ENCODE peak calls at places on chromosome 1, in six cellular contexts. One of them, this sample, is unnamed.

GRCh38 chr1:16162163-16162822 is 6.4 kb upstream of the EPHA2 start:
- DNase-seq in left ventricle myocardium inferior: no peak
- DNase-seq in GM12865: no peak
- DNase-seq in AG09309: no peak
- DNase-seq in ovary: no peak
- DNase-seq in psoas muscle: no peak
- DNase-seq in this sample: no peak

GRCh38 chr1:7063981-7064380 is 278.7 kb downstream of the CAMTA1 start:
- DNase-seq in left ventricle myocardium inferior: no peak
- DNase-seq in GM12865: no peak
- DNase-seq in AG09309: no peak
- DNase-seq in ovary: no peak
- DNase-seq in psoas muscle: no peak
- DNase-seq in this sample: no peak

GRCh38 chr1:15168479-15168878 is 14.9 kb downstream of the TMEM51 start:
- DNase-seq in left ventricle myocardium inferior: no peak
- DNase-seq in GM12865: peak
- DNase-seq in AG09309: peak
- DNase-seq in ovary: no peak
- DNase-seq in psoas muscle: no peak
- DNase-seq in this sample: peak

GRCh38 chr1:166914111-166914510 is 38.0 kb upstream of the TADA1 start:
- DNase-seq in left ventricle myocardium inferior: no peak
- DNase-seq in GM12865: no peak
- DNase-seq in AG09309: no peak
- DNase-seq in ovary: no peak
- DNase-seq in psoas muscle: no peak
- DNase-seq in this sample: no peak

GRCh38 chr1:56310945-56311344 is 268.4 kb downstream of the PLPP3 start:
- DNase-seq in left ventricle myocardium inferior: no peak
- DNase-seq in GM12865: no peak
- DNase-seq in AG09309: no peak
- DNase-seq in ovary: no peak
- DNase-seq in psoas muscle: no peak
- DNase-seq in this sample: no peak

GRCh38 chr1:25877155-25877554 is 1.6 kb upstream of the PAQR7 start:
- DNase-seq in left ventricle myocardium inferior: no peak
- DNase-seq in GM12865: no peak
- DNase-seq in AG09309: no peak
- DNase-seq in ovary: peak
- DNase-seq in psoas muscle: no peak
- DNase-seq in this sample: no peak

GRCh38 chr1:216826629-216827028 is 103.4 kb upstream of the ESRRG start:
- DNase-seq in left ventricle myocardium inferior: no peak
- DNase-seq in GM12865: no peak
- DNase-seq in AG09309: no peak
- DNase-seq in ovary: no peak
- DNase-seq in psoas muscle: no peak
- DNase-seq in this sample: no peak

GRCh38 chr1:41006942-41007865 is 14.3 kb downstream of the SLFNL1 start:
- DNase-seq in left ventricle myocardium inferior: no peak
- DNase-seq in GM12865: no peak
- DNase-seq in AG09309: peak
- DNase-seq in ovary: no peak
- DNase-seq in psoas muscle: no peak
- DNase-seq in this sample: no peak

GRCh38 chr1:158087320-158087927 is 93.3 kb upstream of the CD1D start:
- DNase-seq in left ventricle myocardium inferior: peak
- DNase-seq in GM12865: peak
- DNase-seq in AG09309: peak
- DNase-seq in ovary: peak
- DNase-seq in psoas muscle: peak
- DNase-seq in this sample: peak

GRCh38 chr1:248924696-248925532 is 18.9 kb downstream of the PGBD2 start:
- DNase-seq in left ventricle myocardium inferior: no peak
- DNase-seq in GM12865: peak
- DNase-seq in AG09309: no peak
- DNase-seq in ovary: no peak
- DNase-seq in psoas muscle: no peak
- DNase-seq in this sample: peak

DNA sequence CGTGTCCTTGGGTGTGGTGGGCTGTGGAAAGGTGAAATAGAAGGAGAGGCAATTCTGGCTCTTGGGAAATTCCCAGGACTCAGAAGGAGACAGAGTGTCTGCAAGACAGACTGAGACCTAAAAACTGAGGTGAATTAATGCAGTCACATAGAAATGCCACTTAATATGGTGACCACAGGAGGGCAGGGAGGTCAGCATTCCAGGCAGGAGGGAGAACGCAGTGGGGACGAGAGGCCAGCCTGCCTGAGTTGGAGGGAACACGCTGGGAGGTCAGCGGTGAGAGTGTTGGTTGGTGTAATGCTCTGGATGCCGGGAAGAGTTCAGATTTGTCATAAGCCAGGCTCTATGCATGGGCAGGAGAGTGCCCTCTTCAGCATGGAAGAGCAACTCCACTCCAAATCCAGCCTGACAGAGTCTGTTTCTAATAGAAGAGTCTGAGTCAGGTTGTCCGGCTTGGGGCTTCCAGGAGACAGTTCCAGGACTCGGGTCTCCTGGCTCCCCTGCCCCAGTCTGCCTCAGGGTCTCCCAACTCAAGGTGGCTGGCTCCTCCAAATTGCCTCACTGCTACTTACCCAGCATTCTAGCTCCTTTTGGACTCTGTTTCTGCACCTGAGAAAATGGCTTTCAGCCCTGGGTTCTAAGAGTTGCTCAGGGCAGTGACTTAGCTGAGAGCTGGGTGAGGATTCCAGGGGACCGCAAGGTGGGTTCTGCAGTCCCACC is 5.7 kb upstream of the IGFN1 start:
- DNase-seq in left ventricle myocardium inferior: no peak
- DNase-seq in GM12865: peak
- DNase-seq in AG09309: peak
- DNase-seq in ovary: no peak
- DNase-seq in psoas muscle: peak
- DNase-seq in this sample: peak
- TF ChIP-seq CTCF in left ventricle myocardium inferior: peak
- TF ChIP-seq CTCF in GM12865: peak
- TF ChIP-seq CTCF in AG09309: peak
- TF ChIP-seq CTCF in ovary: no peak
- TF ChIP-seq CTCF in psoas muscle: peak
- TF ChIP-seq CTCF in this sample: peak

GRCh38 chr1:2389644-2390043 is 1.7 kb downstream of the MORN1 start:
- DNase-seq in left ventricle myocardium inferior: no peak
- DNase-seq in GM12865: no peak
- DNase-seq in AG09309: no peak
- DNase-seq in ovary: peak
- DNase-seq in psoas muscle: no peak
- DNase-seq in this sample: no peak
- TF ChIP-seq CTCF in left ventricle myocardium inferior: no peak
- TF ChIP-seq CTCF in GM12865: no peak
- TF ChIP-seq CTCF in AG09309: no peak
- TF ChIP-seq CTCF in ovary: no peak
- TF ChIP-seq CTCF in psoas muscle: no peak
- TF ChIP-seq CTCF in this sample: no peak

GRCh38 chr1:21291184-21291583 is 921 bp upstream of the ECE1 start:
- DNase-seq in left ventricle myocardium inferior: no peak
- DNase-seq in GM12865: no peak
- DNase-seq in AG09309: no peak
- DNase-seq in ovary: no peak
- DNase-seq in psoas muscle: no peak
- DNase-seq in this sample: no peak
- TF ChIP-seq CTCF in left ventricle myocardium inferior: no peak
- TF ChIP-seq CTCF in GM12865: no peak
- TF ChIP-seq CTCF in AG09309: no peak
- TF ChIP-seq CTCF in ovary: no peak
- TF ChIP-seq CTCF in psoas muscle: no peak
- TF ChIP-seq CTCF in this sample: no peak

GRCh38 chr1:213564215-213564659 is 423.5 kb upstream of the PROX1 start:
- DNase-seq in left ventricle myocardium inferior: no peak
- DNase-seq in GM12865: no peak
- DNase-seq in AG09309: no peak
- DNase-seq in ovary: no peak
- DNase-seq in psoas muscle: no peak
- DNase-seq in this sample: peak
- TF ChIP-seq CTCF in left ventricle myocardium inferior: peak
- TF ChIP-seq CTCF in GM12865: peak
- TF ChIP-seq CTCF in AG09309: no peak
- TF ChIP-seq CTCF in ovary: no peak
- TF ChIP-seq CTCF in psoas muscle: peak
- TF ChIP-seq CTCF in this sample: peak

GRCh38 chr1:109657970-109658369 is 2.1 kb downstream of the GSTM4 start:
- DNase-seq in left ventricle myocardium inferior: no peak
- DNase-seq in GM12865: no peak
- DNase-seq in AG09309: no peak
- DNase-seq in ovary: no peak
- DNase-seq in psoas muscle: no peak
- DNase-seq in this sample: no peak

GRCh38 chr1:109653286-109653685 is 2.6 kb upstream of the GSTM4 start:
- DNase-seq in left ventricle myocardium inferior: no peak
- DNase-seq in GM12865: no peak
- DNase-seq in AG09309: no peak
- DNase-seq in ovary: no peak
- DNase-seq in psoas muscle: no peak
- DNase-seq in this sample: no peak

GRCh38 chr1:109654519-109654918 is 1.4 kb upstream of the GSTM4 start:
- DNase-seq in left ventricle myocardium inferior: no peak
- DNase-seq in GM12865: no peak
- DNase-seq in AG09309: no peak
- DNase-seq in ovary: no peak
- DNase-seq in psoas muscle: no peak
- DNase-seq in this sample: no peak

GRCh38 chr1:109657395-109657794 is 1.5 kb downstream of the GSTM4 start:
- DNase-seq in left ventricle myocardium inferior: no peak
- DNase-seq in GM12865: no peak
- DNase-seq in AG09309: no peak
- DNase-seq in ovary: no peak
- DNase-seq in psoas muscle: no peak
- DNase-seq in this sample: no peak

GRCh38 chr1:109655624-109656519 is at the start of gene GSTM4:
- DNase-seq in left ventricle myocardium inferior: peak
- DNase-seq in GM12865: peak
- DNase-seq in AG09309: no peak
- DNase-seq in ovary: peak
- DNase-seq in psoas muscle: peak
- DNase-seq in this sample: peak
- TF ChIP-seq CTCF in left ventricle myocardium inferior: no peak
- TF ChIP-seq CTCF in GM12865: no peak
- TF ChIP-seq CTCF in AG09309: no peak
- TF ChIP-seq CTCF in ovary: no peak
- TF ChIP-seq CTCF in psoas muscle: no peak
- TF ChIP-seq CTCF in this sample: no peak

GRCh38 chr1:210263963-210264362 is 31.4 kb downstream of the SERTAD4 start:
- DNase-seq in left ventricle myocardium inferior: no peak
- DNase-seq in GM12865: no peak
- DNase-seq in AG09309: no peak
- DNase-seq in ovary: no peak
- DNase-seq in psoas muscle: no peak
- DNase-seq in this sample: no peak

GRCh38 chr1:210264521-210265380 is 32.2 kb downstream of the SERTAD4 start:
- DNase-seq in left ventricle myocardium inferior: no peak
- DNase-seq in GM12865: no peak
- DNase-seq in AG09309: no peak
- DNase-seq in ovary: no peak
- DNase-seq in psoas muscle: no peak
- DNase-seq in this sample: no peak

GRCh38 chr1:210262167-210262896 is 29.7 kb downstream of the SERTAD4 start:
- DNase-seq in left ventricle myocardium inferior: peak
- DNase-seq in GM12865: no peak
- DNase-seq in AG09309: peak
- DNase-seq in ovary: peak
- DNase-seq in psoas muscle: no peak
- DNase-seq in this sample: peak

GRCh38 chr1:210260087-210260486 is 27.5 kb downstream of the SERTAD4 start:
- DNase-seq in left ventricle myocardium inferior: no peak
- DNase-seq in GM12865: no peak
- DNase-seq in AG09309: no peak
- DNase-seq in ovary: no peak
- DNase-seq in psoas muscle: no peak
- DNase-seq in this sample: no peak

GRCh38 chr1:210262897-210263272 is 30.3 kb downstream of the SERTAD4 start:
- DNase-seq in left ventricle myocardium inferior: no peak
- DNase-seq in GM12865: no peak
- DNase-seq in AG09309: peak
- DNase-seq in ovary: no peak
- DNase-seq in psoas muscle: no peak
- DNase-seq in this sample: no peak
- TF ChIP-seq CTCF in left ventricle myocardium inferior: no peak
- TF ChIP-seq CTCF in GM12865: no peak
- TF ChIP-seq CTCF in AG09309: no peak
- TF ChIP-seq CTCF in ovary: no peak
- TF ChIP-seq CTCF in psoas muscle: no peak
- TF ChIP-seq CTCF in this sample: no peak

DNA sequence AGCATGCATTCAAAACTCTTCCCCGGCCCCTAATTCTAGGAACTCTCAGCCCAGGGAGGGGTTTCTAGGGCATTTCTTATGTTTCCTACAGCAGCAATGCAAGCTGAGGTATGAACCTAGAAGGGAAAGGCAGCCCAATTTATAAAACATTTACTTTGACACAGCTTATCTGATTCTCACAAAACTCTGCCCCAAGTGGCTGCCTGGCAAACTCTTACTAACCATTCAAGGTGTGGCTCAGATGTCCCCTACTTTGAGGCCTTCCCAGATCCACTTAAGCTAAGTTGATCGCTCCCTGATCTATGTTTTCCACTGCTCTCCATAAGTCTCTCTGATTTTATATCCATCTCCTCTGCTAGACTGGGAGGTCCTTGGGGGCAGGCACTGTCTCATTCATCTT is 35.4 kb downstream of the AK2 start:
- DNase-seq in left ventricle myocardium inferior: no peak
- DNase-seq in GM12865: no peak
- DNase-seq in AG09309: no peak
- DNase-seq in ovary: no peak
- DNase-seq in psoas muscle: no peak
- DNase-seq in this sample: no peak
- TF ChIP-seq CTCF in left ventricle myocardium inferior: peak
- TF ChIP-seq CTCF in GM12865: peak
- TF ChIP-seq CTCF in AG09309: peak
- TF ChIP-seq CTCF in ovary: no peak
- TF ChIP-seq CTCF in psoas muscle: no peak
- TF ChIP-seq CTCF in this sample: no peak

GRCh38 chr1:231338270-231339128 is at the start of gene SPRTN:
- DNase-seq in left ventricle myocardium inferior: no peak
- DNase-seq in GM12865: peak
- DNase-seq in AG09309: no peak
- DNase-seq in ovary: no peak
- DNase-seq in psoas muscle: no peak
- DNase-seq in this sample: no peak
- TF ChIP-seq CTCF in left ventricle myocardium inferior: no peak
- TF ChIP-seq CTCF in GM12865: no peak
- TF ChIP-seq CTCF in AG09309: no peak
- TF ChIP-seq CTCF in ovary: no peak
- TF ChIP-seq CTCF in psoas muscle: no peak
- TF ChIP-seq CTCF in this sample: no peak

GRCh38 chr1:205430631-205431305 is 8.9 kb upstream of the LEMD1 start:
- DNase-seq in left ventricle myocardium inferior: peak
- DNase-seq in GM12865: peak
- DNase-seq in AG09309: no peak
- DNase-seq in ovary: peak
- DNase-seq in psoas muscle: peak
- DNase-seq in this sample: peak
- TF ChIP-seq CTCF in left ventricle myocardium inferior: peak
- TF ChIP-seq CTCF in GM12865: peak
- TF ChIP-seq CTCF in AG09309: peak
- TF ChIP-seq CTCF in ovary: peak
- TF ChIP-seq CTCF in psoas muscle: peak
- TF ChIP-seq CTCF in this sample: peak